ENCODE peak calls at places on chromosomes 16 and 17, in ten cellular contexts. E is Peyer's patch, I is uterus, H is heart left ventricle, V is body of pancreas, N is HCT116, U is adrenal gland, K is transverse colon, L is esophagus muscularis mucosa, W is testis. F is an unnamed sample.

GRCh38 chr17:15920758-15921239 is 24.1 kb upstream of the ADORA2B start:
- DNase-seq in E (peak; percentile 29), I (no peak), H (peak; percentile 59), V (no peak), N (peak; percentile 60), U (no peak), K (peak; percentile 34), L (no peak), W (no peak), F (no peak)

GRCh38 chr16:85087899-85088569 is 24.2 kb downstream of the CIBAR2 start:
- DNase-seq in E (no peak), I (no peak), H (no peak), V (no peak), N (no peak), U (no peak), K (no peak), L (no peak), W (no peak), F (no peak)

GRCh38 chr17:10270258-10270657 is 71.9 kb upstream of the GAS7 start:
- DNase-seq in E (no peak), I (no peak), H (no peak), V (no peak), N (no peak), U (no peak), K (no peak), L (no peak), W (no peak), F (no peak)

GRCh38 chr16:59593256-59593655 is 859.1 kb upstream of the GOT2 start:
- DNase-seq in E (no peak), I (no peak), H (no peak), V (no peak), N (no peak), U (no peak), K (no peak), L (no peak), W (no peak), F (no peak)

GRCh38 chr16:13429411-13429810 is 490.5 kb upstream of the ERCC4 start:
- DNase-seq in E (no peak), I (no peak), H (no peak), V (no peak), N (no peak), U (no peak), K (no peak), L (no peak), W (no peak), F (no peak)

GRCh38 chr16:27318399-27319256 is 4.9 kb downstream of the IL4R start:
- DNase-seq in E (no peak), I (peak; percentile 24), H (peak; percentile 71), V (no peak), N (no peak), U (peak; percentile 35), K (peak; percentile 48), L (no peak), W (no peak), F (no peak)

GRCh38 chr16:20865420-20866126 is 34.6 kb downstream of the DCUN1D3 start:
- DNase-seq in E (no peak), I (no peak), H (no peak), V (no peak), N (peak; percentile 51), U (no peak), K (no peak), L (no peak), W (no peak), F (no peak)

GRCh38 chr17:79975498-79976134 is 60.1 kb downstream of the TBC1D16 start:
- DNase-seq in E (no peak), I (no peak), H (no peak), V (no peak), N (no peak), U (peak; percentile 11), K (no peak), L (no peak), W (no peak), F (no peak)

GRCh38 chr17:49585422-49586027 is 9.9 kb downstream of the NXPH3 start:
- DNase-seq in E (no peak), I (no peak), H (no peak), V (no peak), N (no peak), U (no peak), K (no peak), L (no peak), W (no peak), F (no peak)

GRCh38 chr16:53121666-53122065 is 66.9 kb downstream of the CHD9 start:
- DNase-seq in E (no peak), I (no peak), H (no peak), V (no peak), N (no peak), U (no peak), K (no peak), L (no peak), W (no peak), F (no peak)

GRCh38 chr17:4293572-4293971 is 29.8 kb upstream of the ANKFY1 start:
- DNase-seq in E (no peak), I (no peak), H (no peak), V (no peak), N (no peak), U (no peak), K (no peak), L (no peak), W (no peak), F (no peak)

GRCh38 chr16:89602273-89602951 is 11.0 kb upstream of the DPEP1 start:
- DNase-seq in E (no peak), I (peak; percentile 34), H (peak; percentile 63), V (no peak), N (peak; percentile 24), U (no peak), K (no peak), L (no peak), W (peak; percentile 51), F (no peak)

GRCh38 chr17:39244016-39244599 is 18.4 kb upstream of the STAC2 start:
- DNase-seq in E (no peak), I (no peak), H (no peak), V (no peak), N (no peak), U (no peak), K (no peak), L (no peak), W (no peak), F (no peak)

GRCh38 chr17:46949291-46950174 is 26.6 kb downstream of the GOSR2 start:
- DNase-seq in E (no peak), I (no peak), H (no peak), V (no peak), N (no peak), U (no peak), K (no peak), L (no peak), W (no peak), F (no peak)

GRCh38 chr17:76716834-76717205 is 6.1 kb upstream of the MXRA7 start:
- DNase-seq in E (peak; percentile 6), I (no peak), H (peak; percentile 32), V (no peak), N (no peak), U (no peak), K (no peak), L (no peak), W (no peak), F (no peak)

GRCh38 chr16:77531741-77532140 is 96.9 kb upstream of the ADAMTS18 start:
- DNase-seq in E (no peak), I (no peak), H (no peak), V (no peak), N (no peak), U (no peak), K (no peak), L (peak; percentile 19), W (no peak), F (no peak)

GRCh38 chr17:82315703-82316358 is 1.6 kb downstream of the CD7 start:
- DNase-seq in E (no peak), I (no peak), H (peak; percentile 28), V (no peak), N (no peak), U (no peak), K (no peak), L (no peak), W (no peak), F (no peak)

DNA sequence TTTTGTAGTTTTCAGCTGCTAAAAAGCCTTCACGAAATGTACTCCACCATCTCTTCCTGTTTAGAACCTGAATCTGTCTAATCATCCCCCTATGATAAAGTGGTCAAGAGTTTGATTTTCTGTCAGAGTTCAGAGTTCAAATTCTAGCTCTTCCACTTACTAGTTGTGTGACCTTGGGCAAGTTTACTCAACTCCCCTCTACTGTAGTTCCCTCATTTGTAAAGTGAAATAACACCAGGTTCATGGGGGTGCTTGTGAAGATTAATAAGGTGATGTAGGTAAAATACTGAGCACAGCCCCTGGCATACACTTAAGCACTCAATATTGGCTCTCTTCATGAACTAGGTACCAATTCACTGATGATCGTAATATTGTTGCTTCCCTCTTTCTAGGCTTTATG is 1.2 kb upstream of the CDC6 start:
- DNase-seq in E (no peak), I (no peak), H (no peak), V (no peak), N (no peak), U (no peak), K (no peak), L (no peak), W (no peak), F (no peak)
- H3K27me3 ChIP-seq in E (no peaks in the 10 kb centered on the region), I (no peaks in the 10 kb centered on the region), H (no peaks in the 10 kb centered on the region), V (no peaks in the 10 kb centered on the region), N (no peaks in the 10 kb centered on the region), U (no peaks in the 10 kb centered on the region), K (no peaks in the 10 kb centered on the region), L (no peaks in the 10 kb centered on the region), W (no peaks in the 10 kb centered on the region), F (no peaks in the 10 kb centered on the region)

GRCh38 chr16:28984619-28985135 is at the start of gene LAT:
- DNase-seq in E (no peak), I (no peak), H (no peak), V (no peak), N (no peak), U (no peak), K (peak; percentile 56), L (no peak), W (no peak), F (peak; percentile 40)
- H3K36me3 ChIP-seq in E (no peaks in the 10 kb centered on the region), I (no peaks in the 10 kb centered on the region), H (peaks cover 72% of the 10 kb centered on the region), V (peaks cover 4% of the 10 kb centered on the region), N (peaks cover 15% of the 10 kb centered on the region), U (no peaks in the 10 kb centered on the region), K (peaks cover 26% of the 10 kb centered on the region), L (peaks cover 100% of the 10 kb centered on the region), W (no peaks in the 10 kb centered on the region), F (peaks cover 100% of the 10 kb centered on the region)

GRCh38 chr16:22235839-22236745 is 30.0 kb downstream of the EEF2K start:
- DNase-seq in E (no peak), I (no peak), H (no peak), V (peak; percentile 43), N (no peak), U (no peak), K (peak; percentile 48), L (no peak), W (no peak), F (no peak)

GRCh38 chr16:22240023-22240697 is 34.1 kb downstream of the EEF2K start:
- DNase-seq in E (no peak), I (peak; percentile 56), H (no peak), V (no peak), N (no peak), U (no peak), K (no peak), L (no peak), W (no peak), F (no peak)

GRCh38 chr16:22239131-22239805 is 33.2 kb downstream of the EEF2K start:
- DNase-seq in E (no peak), I (no peak), H (no peak), V (no peak), N (no peak), U (no peak), K (no peak), L (no peak), W (no peak), F (no peak)
- TF ChIP-seq POLR2A in E (no peak), I (no peak), H (no peak), V (no peak), N (no peak), U (no peak), K (no peak), L (no peak), W (no peak), F (no peak)

GRCh38 chr17:43852571-43852970 is 5.6 kb downstream of the CD300LG start:
- DNase-seq in E (peak; percentile 36), I (no peak), H (no peak), V (no peak), N (no peak), U (no peak), K (no peak), L (no peak), W (no peak), F (no peak)
- H3K27me3 ChIP-seq in E (no peaks in the 10 kb centered on the region), I (no peaks in the 10 kb centered on the region), H (no peaks in the 10 kb centered on the region), V (no peaks in the 10 kb centered on the region), N (no peaks in the 10 kb centered on the region), U (peaks cover 7% of the 10 kb centered on the region), K (peaks cover 7% of the 10 kb centered on the region), L (no peaks in the 10 kb centered on the region), W (no peaks in the 10 kb centered on the region), F (peaks cover 42% of the 10 kb centered on the region)

F was measured in stomach.